ENCODE peak calls at places on chromosomes 12 and 14, in five cellular contexts. One of them, this sample, is unnamed. For H3K4me1, the result is how much of the 10 kb centered on the place peaks cover.

GRCh38 chr12:113465808-113466769 is 5.6 kb downstream of the LHX5 start:
- DNase-seq in stomach: no peak
- DNase-seq in DND-41: no peak
- DNase-seq in left ventricle myocardium inferior: no peak
- DNase-seq in heart left ventricle: no peak
- DNase-seq in this sample: no peak

GRCh38 chr12:110058875-110059615 is 10.7 kb upstream of the C12orf76 start:
- DNase-seq in stomach: no peak
- DNase-seq in DND-41: no peak
- DNase-seq in left ventricle myocardium inferior: no peak
- DNase-seq in heart left ventricle: no peak
- DNase-seq in this sample: no peak

GRCh38 chr14:40280652-40281051 is 848.4 kb upstream of the FBXO33 start:
- DNase-seq in stomach: no peak
- DNase-seq in DND-41: no peak
- DNase-seq in left ventricle myocardium inferior: no peak
- DNase-seq in heart left ventricle: no peak
- DNase-seq in this sample: no peak

GRCh38 chr12:632102-632696 is 31.0 kb downstream of the NINJ2 start:
- DNase-seq in stomach: peak
- DNase-seq in DND-41: no peak
- DNase-seq in left ventricle myocardium inferior: no peak
- DNase-seq in heart left ventricle: no peak
- DNase-seq in this sample: peak

GRCh38 chr14:104239866-104240301 is 101.5 kb downstream of the KIF26A start:
- DNase-seq in stomach: peak
- DNase-seq in DND-41: no peak
- DNase-seq in left ventricle myocardium inferior: no peak
- DNase-seq in heart left ventricle: no peak
- DNase-seq in this sample: no peak

GRCh38 chr14:20978687-20979086 is 11.1 kb upstream of the METTL17 start:
- DNase-seq in stomach: no peak
- DNase-seq in DND-41: no peak
- DNase-seq in left ventricle myocardium inferior: no peak
- DNase-seq in heart left ventricle: no peak
- DNase-seq in this sample: no peak

GRCh38 chr12:9813821-9814798 is 13.2 kb upstream of the KLRF1 start:
- DNase-seq in stomach: peak
- DNase-seq in DND-41: peak
- DNase-seq in left ventricle myocardium inferior: peak
- DNase-seq in heart left ventricle: peak
- DNase-seq in this sample: no peak

GRCh38 chr12:52633383-52633782 is 15.0 kb upstream of the KRT73 start:
- DNase-seq in stomach: no peak
- DNase-seq in DND-41: peak
- DNase-seq in left ventricle myocardium inferior: no peak
- DNase-seq in heart left ventricle: no peak
- DNase-seq in this sample: no peak

GRCh38 chr12:102888511-102888910 is 28.5 kb downstream of the PAH start:
- DNase-seq in stomach: no peak
- DNase-seq in DND-41: no peak
- DNase-seq in left ventricle myocardium inferior: no peak
- DNase-seq in heart left ventricle: no peak
- DNase-seq in this sample: no peak

GRCh38 chr14:101174522-101174838 is 271.0 kb upstream of the RTL1 start:
- DNase-seq in stomach: no peak
- DNase-seq in DND-41: no peak
- DNase-seq in left ventricle myocardium inferior: no peak
- DNase-seq in heart left ventricle: no peak
- DNase-seq in this sample: no peak

GRCh38 chr14:23172096-23172495 is 11.4 kb downstream of the SLC7A8 start:
- DNase-seq in stomach: no peak
- DNase-seq in DND-41: no peak
- DNase-seq in left ventricle myocardium inferior: no peak
- DNase-seq in heart left ventricle: no peak
- DNase-seq in this sample: peak

GRCh38 chr12:104303538-104304151 is at the start of gene EID3:
- DNase-seq in stomach: peak
- DNase-seq in DND-41: no peak
- DNase-seq in left ventricle myocardium inferior: peak
- DNase-seq in heart left ventricle: peak
- DNase-seq in this sample: no peak

GRCh38 chr12:6201199-6201608 is 1.0 kb downstream of the CD9 start:
- DNase-seq in stomach: no peak
- DNase-seq in DND-41: no peak
- DNase-seq in left ventricle myocardium inferior: no peak
- DNase-seq in heart left ventricle: no peak
- DNase-seq in this sample: no peak

GRCh38 chr14:54782803-54783659 is 119.6 kb downstream of the GCH1 start:
- DNase-seq in stomach: no peak
- DNase-seq in DND-41: peak
- DNase-seq in left ventricle myocardium inferior: no peak
- DNase-seq in heart left ventricle: no peak
- DNase-seq in this sample: no peak

GRCh38 chr12:102978316-102978715 is 20.8 kb downstream of the ASCL1 start:
- DNase-seq in stomach: no peak
- DNase-seq in DND-41: no peak
- DNase-seq in left ventricle myocardium inferior: no peak
- DNase-seq in heart left ventricle: no peak
- DNase-seq in this sample: no peak

GRCh38 chr14:57435923-57436322 is 45.5 kb downstream of the NAA30 start:
- DNase-seq in stomach: no peak
- DNase-seq in DND-41: no peak
- DNase-seq in left ventricle myocardium inferior: no peak
- DNase-seq in heart left ventricle: no peak
- DNase-seq in this sample: no peak

GRCh38 chr14:87066221-87066817 is 926.7 kb downstream of the GALC start:
- DNase-seq in stomach: no peak
- DNase-seq in DND-41: no peak
- DNase-seq in left ventricle myocardium inferior: no peak
- DNase-seq in heart left ventricle: no peak
- DNase-seq in this sample: peak

GRCh38 chr14:61025239-61026223 is 44.5 kb downstream of the SLC38A6 start:
- DNase-seq in stomach: peak
- DNase-seq in DND-41: peak
- DNase-seq in left ventricle myocardium inferior: peak
- DNase-seq in heart left ventricle: peak
- DNase-seq in this sample: peak

GRCh38 chr12:78343657-78344056 is 513.0 kb downstream of the NAV3 start:
- DNase-seq in stomach: no peak
- DNase-seq in DND-41: no peak
- DNase-seq in left ventricle myocardium inferior: no peak
- DNase-seq in heart left ventricle: no peak
- DNase-seq in this sample: peak

GRCh38 chr12:79661629-79662028 is 29.1 kb downstream of the PAWR start:
- DNase-seq in stomach: no peak
- DNase-seq in DND-41: no peak
- DNase-seq in left ventricle myocardium inferior: no peak
- DNase-seq in heart left ventricle: no peak
- DNase-seq in this sample: peak

GRCh38 chr12:57864382-57864781 is 17.9 kb upstream of the CTDSP2 start:
- DNase-seq in stomach: no peak
- DNase-seq in DND-41: no peak
- DNase-seq in left ventricle myocardium inferior: no peak
- DNase-seq in heart left ventricle: no peak
- DNase-seq in this sample: no peak

GRCh38 chr12:57863676-57864075 is 17.1 kb upstream of the CTDSP2 start:
- DNase-seq in stomach: no peak
- DNase-seq in DND-41: no peak
- DNase-seq in left ventricle myocardium inferior: no peak
- DNase-seq in heart left ventricle: no peak
- DNase-seq in this sample: no peak

GRCh38 chr12:57853864-57854556 is 7.5 kb upstream of the CTDSP2 start:
- DNase-seq in stomach: no peak
- DNase-seq in DND-41: no peak
- DNase-seq in left ventricle myocardium inferior: no peak
- DNase-seq in heart left ventricle: no peak
- DNase-seq in this sample: no peak

GRCh38 chr12:57861967-57862366 is 15.4 kb upstream of the CTDSP2 start:
- DNase-seq in stomach: no peak
- DNase-seq in DND-41: no peak
- DNase-seq in left ventricle myocardium inferior: no peak
- DNase-seq in heart left ventricle: no peak
- DNase-seq in this sample: no peak

GRCh38 chr12:57859121-57859520 is 12.6 kb upstream of the CTDSP2 start:
- DNase-seq in stomach: no peak
- DNase-seq in DND-41: no peak
- DNase-seq in left ventricle myocardium inferior: no peak
- DNase-seq in heart left ventricle: no peak
- DNase-seq in this sample: no peak
- TF ChIP-seq CTCF in stomach: no peak
- TF ChIP-seq CTCF in DND-41: no peak
- TF ChIP-seq CTCF in left ventricle myocardium inferior: no peak
- TF ChIP-seq CTCF in heart left ventricle: no peak
- TF ChIP-seq CTCF in this sample: no peak

GRCh38 chr12:96326628-96327227 is 73.5 kb downstream of the CDK17 start:
- DNase-seq in stomach: no peak
- DNase-seq in DND-41: no peak
- DNase-seq in left ventricle myocardium inferior: no peak
- DNase-seq in heart left ventricle: no peak
- DNase-seq in this sample: no peak
- H3K4me1 ChIP-seq in stomach: under half
- H3K4me1 ChIP-seq in DND-41: half or more
- H3K4me1 ChIP-seq in left ventricle myocardium inferior: under half
- H3K4me1 ChIP-seq in heart left ventricle: under half
- H3K4me1 ChIP-seq in this sample: under half

GRCh38 chr12:116092776-116093175 is 184.7 kb downstream of the MED13L start:
- DNase-seq in stomach: no peak
- DNase-seq in DND-41: no peak
- DNase-seq in left ventricle myocardium inferior: no peak
- DNase-seq in heart left ventricle: no peak
- DNase-seq in this sample: no peak
- TF ChIP-seq CTCF in stomach: no peak
- TF ChIP-seq CTCF in DND-41: no peak
- TF ChIP-seq CTCF in left ventricle myocardium inferior: no peak
- TF ChIP-seq CTCF in heart left ventricle: no peak
- TF ChIP-seq CTCF in this sample: no peak

GRCh38 chr12:122067966-122068365 is 10.6 kb upstream of the MLXIP start:
- DNase-seq in stomach: peak
- DNase-seq in DND-41: peak
- DNase-seq in left ventricle myocardium inferior: no peak
- DNase-seq in heart left ventricle: no peak
- DNase-seq in this sample: no peak
- H3K4me1 ChIP-seq in stomach: half or more
- H3K4me1 ChIP-seq in DND-41: under half
- H3K4me1 ChIP-seq in left ventricle myocardium inferior: half or more
- H3K4me1 ChIP-seq in heart left ventricle: under half
- H3K4me1 ChIP-seq in this sample: under half

GRCh38 chr12:48185181-48185919 is 1.9 kb downstream of the CCDC184 start:
- DNase-seq in stomach: no peak
- DNase-seq in DND-41: no peak
- DNase-seq in left ventricle myocardium inferior: no peak
- DNase-seq in heart left ventricle: no peak
- DNase-seq in this sample: peak

GRCh38 chr12:48184549-48184922 is 1.1 kb downstream of the CCDC184 start:
- DNase-seq in stomach: no peak
- DNase-seq in DND-41: no peak
- DNase-seq in left ventricle myocardium inferior: no peak
- DNase-seq in heart left ventricle: no peak
- DNase-seq in this sample: no peak

GRCh38 chr12:48183876-48184548 is 568 bp downstream of the CCDC184 start:
- DNase-seq in stomach: no peak
- DNase-seq in DND-41: no peak
- DNase-seq in left ventricle myocardium inferior: no peak
- DNase-seq in heart left ventricle: no peak
- DNase-seq in this sample: no peak

GRCh38 chr12:48182659-48183058 is 785 bp upstream of the CCDC184 start:
- DNase-seq in stomach: no peak
- DNase-seq in DND-41: no peak
- DNase-seq in left ventricle myocardium inferior: no peak
- DNase-seq in heart left ventricle: no peak
- DNase-seq in this sample: no peak

GRCh38 chr12:48183091-48183875 is at the start of gene CCDC184:
- DNase-seq in stomach: peak
- DNase-seq in DND-41: peak
- DNase-seq in left ventricle myocardium inferior: peak
- DNase-seq in heart left ventricle: peak
- DNase-seq in this sample: no peak
- TF ChIP-seq CTCF in stomach: no peak
- TF ChIP-seq CTCF in DND-41: peak
- TF ChIP-seq CTCF in left ventricle myocardium inferior: peak
- TF ChIP-seq CTCF in heart left ventricle: peak
- TF ChIP-seq CTCF in this sample: peak

This sample was measured in foreskin keratinocyte.